ENCODE peak calls at places on chromosome 18, in four cellular contexts. Y is H9, C is AG10803, V is HEK293T. I is an unnamed sample.

GRCh38 chr18:3903341-3903740 is 453.4 kb downstream of the TGIF1 start:
- DNase-seq in C (peak), Y (no peak), V (no peak), I (no peak)

GRCh38 chr18:77865853-77866252 is 616.2 kb downstream of the GALR1 start:
- DNase-seq in C (no peak), Y (no peak), V (no peak), I (no peak)

GRCh38 chr18:13502585-13502984 is 223.8 kb downstream of the FAM210A start:
- DNase-seq in C (no peak), V (no peak), Y (no peak), I (no peak)

GRCh38 chr18:57480724-57481123 is 45.5 kb downstream of the ONECUT2 start:
- DNase-seq in V (no peak), Y (no peak), C (no peak), I (no peak)

GRCh38 chr18:36454848-36455458 is 157.4 kb downstream of the FHOD3 start:
- DNase-seq in Y (no peak), C (no peak), V (no peak), I (no peak)

GRCh38 chr18:3283908-3284307 is 22.0 kb downstream of the MYL12B start:
- DNase-seq in Y (no peak), V (no peak), C (no peak), I (peak)

GRCh38 chr18:45856526-45856925 is 31.1 kb downstream of the SIGLEC15 start:
- DNase-seq in V (no peak), Y (no peak), C (peak), I (no peak)

GRCh38 chr18:48797841-48798255 is 152.9 kb downstream of the SMAD7 start:
- DNase-seq in Y (no peak), C (no peak), V (no peak), I (no peak)

GRCh38 chr18:68925268-68925667 is 127.4 kb downstream of the CCDC102B start:
- DNase-seq in Y (no peak), C (peak), V (no peak), I (no peak)

GRCh38 chr18:66874375-66874774 is 270.5 kb upstream of the CDH19 start:
- DNase-seq in Y (no peak), C (no peak), V (no peak), I (no peak)

GRCh38 chr18:13381907-13382682 is 163.5 kb downstream of the LDLRAD4 start:
- DNase-seq in Y (no peak), C (peak), V (no peak), I (no peak)

GRCh38 chr18:37253424-37254255 is 312.0 kb downstream of the CELF4 start:
- DNase-seq in Y (peak), V (peak), C (no peak), I (no peak)

GRCh38 chr18:52588916-52589315 is 248.9 kb downstream of the DCC start:
- DNase-seq in V (no peak), C (peak), Y (no peak), I (no peak)

GRCh38 chr18:23353459-23353858 is 99.6 kb upstream of the RIOK3 start:
- DNase-seq in C (no peak), V (no peak), Y (no peak), I (no peak)

GRCh38 chr18:50786851-50787250 is 33.0 kb downstream of the MRO start:
- DNase-seq in C (no peak), V (no peak), Y (no peak), I (no peak)

GRCh38 chr18:8287184-8287885 is 321.9 kb upstream of the RAB12 start:
- DNase-seq in C (no peak), Y (no peak), V (no peak), I (peak)

GRCh38 chr18:30056528-30056927 is 986.0 kb downstream of the DSC3 start:
- DNase-seq in Y (no peak), C (no peak), V (no peak), I (no peak)

GRCh38 chr18:39746201-39746600 is 2180.6 kb upstream of the CELF4 start:
- DNase-seq in V (no peak), Y (no peak), C (no peak), I (no peak)

GRCh38 chr18:51580580-51580979 is 383.1 kb upstream of the MEX3C start:
- DNase-seq in Y (no peak), C (no peak), V (no peak), I (no peak)

GRCh38 chr18:13612111-13612997 is 114.0 kb downstream of the FAM210A start:
- DNase-seq in V (no peak), Y (no peak), C (no peak), I (no peak)

GRCh38 chr18:23994361-23994902 is 20.1 kb upstream of the TTC39C start:
- DNase-seq in C (peak), Y (no peak), V (peak), I (peak)

GRCh38 chr18:48375150-48375790 is 33.9 kb downstream of the ZBTB7C start:
- DNase-seq in Y (no peak), V (no peak), C (no peak), I (no peak)

GRCh38 chr18:29063346-29063745 is 886.4 kb upstream of the CDH2 start:
- DNase-seq in C (no peak), Y (no peak), V (no peak), I (no peak)

GRCh38 chr18:74896390-74896991 is 298.8 kb downstream of the ZNF407 start:
- DNase-seq in V (peak), Y (peak), C (no peak), I (no peak)

GRCh38 chr18:21762181-21762772 is 21.7 kb downstream of the MIB1 start:
- DNase-seq in V (no peak), Y (no peak), C (no peak), I (no peak)

GRCh38 chr18:63213936-63214671 is 105.5 kb downstream of the BCL2 start:
- DNase-seq in V (no peak), C (no peak), Y (no peak), I (no peak)

GRCh38 chr18:22377769-22378168 is 39.9 kb downstream of the CTAGE1 start:
- DNase-seq in V (no peak), C (no peak), Y (no peak), I (no peak)

GRCh38 chr18:57621252-57621607 is 406 bp downstream of the NARS1 start:
- DNase-seq in Y (no peak), V (peak), C (no peak), I (no peak)

GRCh38 chr18:58592223-58593214 is 36.4 kb downstream of the ALPK2 start:
- DNase-seq in Y (no peak), C (no peak), V (no peak), I (no peak)

GRCh38 chr18:10225300-10225699 is 229.1 kb upstream of the APCDD1 start:
- DNase-seq in C (no peak), Y (no peak), V (no peak), I (no peak)

GRCh38 chr18:23798824-23799223 is 109.6 kb downstream of the LAMA3 start:
- DNase-seq in C (no peak), Y (no peak), V (no peak), I (no peak)

GRCh38 chr18:31170335-31170734 is 7.7 kb upstream of the DSC1 start:
- DNase-seq in C (no peak), Y (no peak), V (no peak), I (no peak)